ENCODE peak calls at places on chromosomes 5 and 9, in ten cellular contexts. L is cerebellum, Y is type B pancreatic cell, N is AG08395, K is erythroblast, I is DND-41, W is HuH-7.5, D is globus pallidus, R is COR-L47, T is left cardiac atrium. M is an unnamed sample.

GRCh38 chr9:37806271-37806670 is 5.7 kb downstream of the DCAF10 start:
- DNase-seq in L (no peak), Y (no peak), N (no peak), K (no peak), I (no peak), W (no peak), D (no peak), R (no peak), T (no peak), M (no peak)

GRCh38 chr9:135256568-135257354 is 169.3 kb downstream of the OLFM1 start:
- DNase-seq in L (no peak), Y (no peak), N (no peak), K (no peak), I (no peak), W (no peak), D (peak), R (no peak), T (no peak), M (no peak)

GRCh38 chr9:942805-943580 is 33.5 kb upstream of the DMRT3 start:
- DNase-seq in L (no peak), Y (no peak), N (no peak), K (no peak), I (no peak), W (no peak), D (no peak), R (no peak), T (no peak), M (no peak)

GRCh38 chr5:14986413-14986812 is 114.8 kb upstream of the ANKH start:
- DNase-seq in L (no peak), Y (no peak), N (no peak), K (no peak), I (no peak), W (no peak), D (no peak), R (no peak), T (no peak), M (no peak)

GRCh38 chr9:8364021-8364782 is 564.6 kb upstream of the DMAC1 start:
- DNase-seq in L (peak), Y (no peak), N (no peak), K (no peak), I (no peak), W (no peak), D (peak), R (no peak), T (no peak), M (no peak)

GRCh38 chr5:83540783-83541182 is 69.2 kb downstream of the VCAN start:
- DNase-seq in L (no peak), Y (no peak), N (no peak), K (no peak), I (no peak), W (no peak), D (no peak), R (no peak), T (no peak), M (no peak)

GRCh38 chr9:135565141-135565628 is 3.6 kb downstream of the PAEP start:
- DNase-seq in L (no peak), Y (peak), N (no peak), K (no peak), I (no peak), W (no peak), D (no peak), R (no peak), T (no peak), M (no peak)

GRCh38 chr9:129763235-129763917 is 10.5 kb upstream of the PTGES start:
- DNase-seq in L (no peak), Y (no peak), N (peak), K (no peak), I (no peak), W (no peak), D (no peak), R (no peak), T (peak), M (no peak)

GRCh38 chr9:116686693-116687073 is 422 bp upstream of the TRIM32 start:
- DNase-seq in L (peak), Y (no peak), N (peak), K (no peak), I (no peak), W (peak), D (no peak), R (no peak), T (no peak), M (no peak)

GRCh38 chr5:85814596-85814995 is 803.1 kb upstream of the COX7C start:
- DNase-seq in L (no peak), Y (no peak), N (no peak), K (no peak), I (no peak), W (no peak), D (no peak), R (no peak), T (no peak), M (no peak)

GRCh38 chr5:34655354-34655991 is 655 bp upstream of the RAI14 start:
- DNase-seq in L (peak), Y (no peak), N (peak), K (peak), I (no peak), W (peak), D (peak), R (peak), T (peak), M (no peak)

GRCh38 chr5:108521841-108522506 is 140.1 kb upstream of the FBXL17 start:
- DNase-seq in L (peak), Y (no peak), N (peak), K (peak), I (peak), W (no peak), D (peak), R (peak), T (no peak), M (no peak)

GRCh38 chr9:92737611-92738299 is 26.9 kb downstream of the BICD2 start:
- DNase-seq in L (no peak), Y (no peak), N (no peak), K (no peak), I (no peak), W (no peak), D (no peak), R (no peak), T (no peak), M (no peak)

GRCh38 chr5:176533894-176534611 is 3.1 kb downstream of the RNF44 start:
- DNase-seq in L (no peak), Y (no peak), N (no peak), K (peak), I (peak), W (no peak), D (no peak), R (no peak), T (no peak), M (no peak)

GRCh38 chr5:9562101-9562500 is 16.2 kb upstream of the SEMA5A start:
- DNase-seq in L (no peak), Y (no peak), N (peak), K (no peak), I (no peak), W (no peak), D (no peak), R (no peak), T (no peak), M (no peak)

GRCh38 chr5:150406120-150407096 is 6.3 kb downstream of the CD74 start:
- DNase-seq in L (no peak), Y (no peak), N (no peak), K (no peak), I (no peak), W (no peak), D (no peak), R (peak), T (no peak), M (no peak)

GRCh38 chr5:149062371-149063016 is 368 bp downstream of the SH3TC2 start:
- DNase-seq in L (no peak), Y (no peak), N (peak), K (peak), I (no peak), W (no peak), D (peak), R (no peak), T (peak), M (no peak)

GRCh38 chr5:968953-969352 is 39.6 kb upstream of the NKD2 start:
- DNase-seq in L (no peak), Y (no peak), N (no peak), K (no peak), I (no peak), W (no peak), D (no peak), R (no peak), T (no peak), M (no peak)

GRCh38 chr9:95726756-95727155 is 148.7 kb upstream of the ERCC6L2 start:
- DNase-seq in L (peak), Y (no peak), N (peak), K (peak), I (no peak), W (peak), D (peak), R (peak), T (no peak), M (no peak)

GRCh38 chr5:142192296-142192695 is 83.7 kb downstream of the NDFIP1 start:
- DNase-seq in L (no peak), Y (no peak), N (no peak), K (no peak), I (no peak), W (no peak), D (no peak), R (no peak), T (no peak), M (no peak)

GRCh38 chr5:121949885-121950284 is 11.9 kb upstream of the SRFBP1 start:
- DNase-seq in L (no peak), Y (no peak), N (peak), K (peak), I (peak), W (peak), D (peak), R (peak), T (no peak), M (no peak)

GRCh38 chr5:94849821-94850736 is 231.6 kb downstream of the SLF1 start:
- DNase-seq in L (peak), Y (no peak), N (peak), K (peak), I (peak), W (peak), D (peak), R (peak), T (no peak), M (no peak)

GRCh38 chr5:37668524-37669047 is 171.3 kb downstream of the GDNF start:
- DNase-seq in L (no peak), Y (no peak), N (peak), K (peak), I (no peak), W (peak), D (no peak), R (peak), T (peak), M (no peak)

GRCh38 chr5:159571501-159572244 is 241.4 kb upstream of the IL12B start:
- DNase-seq in L (no peak), Y (no peak), N (no peak), K (no peak), I (no peak), W (no peak), D (no peak), R (peak), T (no peak), M (no peak)

GRCh38 chr9:28779240-28779639 is 1206.0 kb upstream of the C9orf72 start:
- DNase-seq in L (no peak), Y (no peak), N (no peak), K (no peak), I (no peak), W (no peak), D (no peak), R (no peak), T (no peak), M (no peak)

GRCh38 chr5:6387970-6388369 is 9.6 kb upstream of the MED10 start:
- DNase-seq in L (no peak), Y (no peak), N (no peak), K (no peak), I (no peak), W (no peak), D (no peak), R (no peak), T (no peak), M (no peak)

GRCh38 chr5:107472620-107473064 is 198.1 kb downstream of the EFNA5 start:
- DNase-seq in L (no peak), Y (no peak), N (no peak), K (no peak), I (no peak), W (no peak), D (no peak), R (no peak), T (no peak), M (no peak)

GRCh38 chr5:172509405-172509781 is 55.1 kb upstream of the SH3PXD2B start:
- DNase-seq in L (no peak), Y (peak), N (no peak), K (no peak), I (no peak), W (no peak), D (no peak), R (no peak), T (no peak), M (no peak)

GRCh38 chr9:136640176-136641086 is 22.3 kb upstream of the EGFL7 start:
- DNase-seq in L (no peak), Y (no peak), N (no peak), K (no peak), I (no peak), W (no peak), D (no peak), R (no peak), T (peak), M (no peak)

GRCh38 chr5:122874179-122874875 is 28.9 kb downstream of the SNX24 start:
- DNase-seq in L (no peak), Y (no peak), N (no peak), K (peak), I (no peak), W (no peak), D (no peak), R (no peak), T (no peak), M (no peak)

GRCh38 chr5:63963080-63963735 is 963 bp upstream of the HTR1A start:
- DNase-seq in L (peak), Y (no peak), N (peak), K (peak), I (peak), W (peak), D (peak), R (peak), T (no peak), M (peak)

GRCh38 chr5:66517361-66517760 is 78.8 kb upstream of the MAST4 start:
- DNase-seq in L (peak), Y (no peak), N (no peak), K (no peak), I (no peak), W (no peak), D (no peak), R (peak), T (no peak), M (no peak)

M was measured in SIG-M5.